ENCODE peak calls at places on chromosome 20, in eight cellular contexts. I is CD4-positive, alpha-beta memory T cell; S is osteoblast; P is stimulated activated CD8-positive, alpha-beta memory T cell treated with anti-CD3 and anti-CD28 coated beads, Interleukin-12 subunit alpha, Interleukin-12 subunit beta, amount 100 ng/mL, for 4 hours; D is activated naive CD4-positive, alpha-beta T cell treated with Interleukin-2 at 50 U/mL for 16 hours; R is activated CD4-positive, CD25-positive, alpha-beta regulatory T cell treated with anti-CD3 and anti-CD28 coated beads, Interleukin-2, amount 50 U/mL, for 72 hours; N is tibial nerve; E is upper lobe of right lung. L is an unnamed sample.

GRCh38 chr20:19741914-19742313 is 16.1 kb upstream of the RIN2 start:
- DNase-seq in S (no peak), E (no peak), P (no peak), D (no peak), N (no peak), I (no peak), R (no peak), L (no peak)

GRCh38 chr20:3661060-3661820 is 2.0 kb downstream of the GFRA4 start:
- DNase-seq in D (no peak), E (peak; percentile 61), P (no peak), N (no peak), I (no peak), R (no peak), S (peak; percentile 79), L (peak; percentile 31)

GRCh38 chr20:48684501-48685041 is 143.2 kb downstream of the PREX1 start:
- DNase-seq in I (no peak), D (no peak), E (no peak), S (peak; percentile 58), N (no peak), R (no peak), P (no peak), L (no peak)

GRCh38 chr20:57251344-57251743 is 15.1 kb downstream of the BMP7 start:
- DNase-seq in S (no peak), I (no peak), N (no peak), P (no peak), D (no peak), E (no peak), R (no peak), L (no peak)

GRCh38 chr20:17904027-17904426 is 64.6 kb downstream of the SNX5 start:
- DNase-seq in D (no peak), N (no peak), R (no peak), E (no peak), P (no peak), I (no peak), S (no peak), L (no peak)

GRCh38 chr20:16391003-16391402 is 182.2 kb downstream of the KIF16B start:
- DNase-seq in I (no peak), R (no peak), S (no peak), E (no peak), P (no peak), D (no peak), N (no peak), L (no peak)

GRCh38 chr20:36585410-36586125 is 12.2 kb downstream of the TGIF2 start:
- DNase-seq in E (no peak), D (no peak), N (no peak), I (no peak), R (no peak), S (peak; percentile 94), P (no peak), L (no peak)

GRCh38 chr20:44066645-44067606 is 120.1 kb downstream of the JPH2 start:
- DNase-seq in R (no peak), I (no peak), S (no peak), D (no peak), N (no peak), E (peak; percentile 48), P (no peak), L (no peak)

GRCh38 chr20:35648836-35649235 is 15.9 kb downstream of the CPNE1 start:
- DNase-seq in N (no peak), R (no peak), S (no peak), P (no peak), I (no peak), E (no peak), D (no peak), L (no peak)

GRCh38 chr20:24470782-24471582 is 1.6 kb downstream of the SYNDIG1 start:
- DNase-seq in S (no peak), E (peak; percentile 10), D (no peak), N (no peak), R (no peak), I (no peak), P (no peak), L (no peak)

GRCh38 chr20:34927736-34928135 is 27.9 kb downstream of the GSS start:
- DNase-seq in S (no peak), E (no peak), R (no peak), P (no peak), I (no peak), D (no peak), N (no peak), L (no peak)

GRCh38 chr20:18738055-18738454 is 75.5 kb upstream of the SCP2D1 start:
- DNase-seq in I (peak; percentile 17), E (no peak), N (no peak), P (no peak), D (no peak), R (no peak), S (no peak), L (no peak)

GRCh38 chr20:25480156-25480555 is 72.7 kb downstream of the GINS1 start:
- DNase-seq in R (no peak), P (no peak), D (no peak), S (peak; percentile 62), I (no peak), E (no peak), N (no peak), L (no peak)

GRCh38 chr20:36314734-36315544 is 8.8 kb downstream of the DLGAP4 start:
- DNase-seq in E (peak; percentile 43), D (no peak), I (no peak), N (no peak), R (peak; percentile 24), P (no peak), S (peak; percentile 78), L (no peak)